ENCODE peak calls at places on chromosome X, in four cellular contexts. X, E, O and C are unnamed samples.

GRCh38 chrX:29225670-29226069 is 638.4 kb downstream of the IL1RAPL1 start:
- DNase-seq in X (no peak), O (no peak), E (no peak), C (no peak)

GRCh38 chrX:75061701-75062100 is 94.4 kb downstream of the ABCB7 start:
- DNase-seq in E (no peak), X (no peak), O (no peak), C (no peak)

GRCh38 chrX:55480390-55481062 is 9.1 kb downstream of the USP51 start:
- DNase-seq in O (no peak), E (no peak), X (no peak), C (no peak)

GRCh38 chrX:8591526-8591925 is 126.9 kb downstream of the VCX3B start:
- DNase-seq in O (no peak), X (no peak), E (no peak), C (no peak)

GRCh38 chrX:75076429-75076828 is 79.7 kb downstream of the ABCB7 start:
- DNase-seq in X (no peak), E (no peak), O (no peak), C (no peak)

GRCh38 chrX:53317365-53318069 is 36.1 kb upstream of the IQSEC2 start:
- DNase-seq in X (peak; percentile 65), O (peak; percentile 35), E (no peak), C (peak; percentile 59)

GRCh38 chrX:19593684-19594083 is 78.4 kb upstream of the MAP3K15 start:
- DNase-seq in E (peak; percentile 3), X (no peak), O (peak; percentile 71), C (peak; percentile 10)

GRCh38 chrX:105636667-105637066 is 185.7 kb upstream of the NRK start:
- DNase-seq in E (no peak), X (no peak), O (peak; percentile 19), C (no peak)

GRCh38 chrX:118571829-118572228 is 76.2 kb downstream of the DOCK11 start:
- DNase-seq in E (no peak), X (peak; percentile 43), O (peak; percentile 90), C (no peak)

GRCh38 chrX:32289356-32289755 is 922.0 kb downstream of the DMD start:
- DNase-seq in X (no peak), O (no peak), E (no peak), C (no peak)

GRCh38 chrX:134975516-134975915 is 15.3 kb upstream of the SMIM10 start:
- DNase-seq in E (no peak), X (no peak), O (no peak), C (no peak)

GRCh38 chrX:68998716-68999115 is 166.5 kb downstream of the PJA1 start:
- DNase-seq in E (no peak), O (no peak), X (no peak), C (no peak)

GRCh38 chrX:23871905-23872546 is 35.7 kb downstream of the APOO start:
- DNase-seq in O (peak; percentile 11), E (no peak), X (no peak), C (no peak)

GRCh38 chrX:8724176-8724757 is 7.7 kb downstream of the ANOS1 start:
- DNase-seq in E (no peak), X (no peak), O (no peak), C (no peak)

GRCh38 chrX:150696264-150696789 is 3.1 kb downstream of the MTMR1 start:
- DNase-seq in O (no peak), X (no peak), E (no peak), C (no peak)

GRCh38 chrX:27186671-27187070 is 276.5 kb downstream of the PPP4R3C start:
- DNase-seq in X (no peak), O (peak; percentile 51), E (peak; percentile 3), C (no peak)

GRCh38 chrX:16714504-16714903 is 2.0 kb upstream of the CTPS2 start:
- DNase-seq in E (no peak), X (no peak), O (no peak), C (no peak)

GRCh38 chrX:71638409-71638808 is 20.1 kb upstream of the CXCR3 start:
- DNase-seq in X (no peak), E (no peak), O (no peak), C (no peak)

GRCh38 chrX:71640002-71640401 is 21.7 kb upstream of the CXCR3 start:
- DNase-seq in O (no peak), E (no peak), X (no peak), C (no peak)

GRCh38 chrX:71636438-71637252 is 18.3 kb upstream of the CXCR3 start:
- DNase-seq in X (no peak), E (no peak), O (no peak), C (no peak)

GRCh38 chrX:71637848-71638247 is 19.5 kb upstream of the CXCR3 start:
- DNase-seq in X (no peak), E (no peak), O (peak; percentile 12), C (no peak)

DNA sequence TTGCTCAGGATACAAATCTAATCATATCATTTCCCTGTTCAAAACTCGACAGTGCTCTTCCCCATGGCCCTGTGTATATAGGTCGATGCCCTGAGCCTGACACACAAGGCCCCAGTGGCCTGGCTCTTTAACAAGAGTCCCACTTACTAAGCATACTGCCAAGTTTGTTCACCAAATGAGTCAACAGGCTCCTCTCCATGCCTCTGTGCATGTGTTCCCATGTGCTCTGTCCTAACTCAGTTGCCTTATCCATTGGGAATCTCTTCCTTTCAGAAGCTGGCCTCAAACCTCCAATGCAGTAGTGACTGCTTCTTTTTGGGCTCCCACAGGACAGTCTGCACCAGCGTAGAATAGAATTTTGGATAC is 18.9 kb upstream of the CXCR3 start:
- DNase-seq in E (no peak), O (peak; percentile 7), X (no peak), C (no peak)
- H3K27ac ChIP-seq in E (no peak overlapping the region), O (no peak overlapping the region), X (no peak overlapping the region), C (no peak overlapping the region)

GRCh38 chrX:34578237-34578636 is 78.8 kb downstream of the TMEM47 start:
- DNase-seq in X (no peak), O (peak; percentile 68), E (no peak), C (no peak)
- TF ChIP-seq CTCF in X (peak; percentile 35), O (peak; percentile 37), E (no peak), C (no peak)

GRCh38 chrX:100829730-100830129 is 9.5 kb downstream of the CSTF2 start:
- DNase-seq in E (no peak), X (no peak), O (peak; percentile 1), C (no peak)
- H3K27ac ChIP-seq in E (no peak overlapping the region), X (no peak overlapping the region), O (no peak overlapping the region), C (peak overlapping the region; percentile 21)

GRCh38 chrX:74015379-74016019 is 288.5 kb upstream of the ZCCHC13 start:
- DNase-seq in O (peak; percentile 75), X (no peak), E (peak; percentile 40), C (peak; percentile 39)
- TF ChIP-seq CTCF in O (peak; percentile 61), X (peak; percentile 67), E (peak; percentile 69), C (peak; percentile 78)

GRCh38 chrX:107628662-107629532 is 587 bp downstream of the PRPS1 start:
- DNase-seq in O (peak; percentile 14), E (no peak), X (peak; percentile 46), C (peak; percentile 41)

GRCh38 chrX:107626481-107626880 is 1.8 kb upstream of the PRPS1 start:
- DNase-seq in E (no peak), O (no peak), X (no peak), C (no peak)

GRCh38 chrX:107626916-107627315 is 1.4 kb upstream of the PRPS1 start:
- DNase-seq in O (no peak), E (no peak), X (no peak), C (no peak)

GRCh38 chrX:107629533-107629909 is 1.2 kb downstream of the PRPS1 start:
- DNase-seq in E (no peak), X (no peak), O (peak; percentile 38), C (no peak)

GRCh38 chrX:107627792-107628661 is at the start of gene PRPS1:
- DNase-seq in O (peak; percentile 93), X (peak; percentile 93), E (peak; percentile 88), C (peak; percentile 76)
- H3K27ac ChIP-seq in O (peak within 1 kb of the TSS; percentile 80), X (peak within 1 kb of the TSS; percentile 84), E (peak within 1 kb of the TSS; percentile 56), C (peak within 1 kb of the TSS; percentile 70)